ENCODE peak calls at places on chromosomes 6 and 20, in eight cellular contexts. U is B cell; Y is progenitor cell of endocrine pancreas; K is occipital lobe; M is stimulated activated CD4-positive, alpha-beta T cell treated with anti-CD3 and anti-CD28 coated beads, Interleukin-1b, Interleukin-23, amount 100 ng/mL, for 4 hours; G is NCI-H774; R is COR-L47; J is AG20443. V is an unnamed sample.

GRCh38 chr20:45037635-45038034 is 63.3 kb downstream of the KCNS1 start:
- DNase-seq in U (no peak), Y (no peak), K (no peak), M (no peak), G (no peak), R (no peak), J (no peak), V (no peak)

GRCh38 chr20:51036827-51037229 is 13.9 kb upstream of the KCNG1 start:
- DNase-seq in U (no peak), Y (no peak), K (no peak), M (no peak), G (no peak), R (no peak), J (no peak), V (no peak)

GRCh38 chr6:158060447-158061360 is 79.0 kb downstream of the SYNJ2 start:
- DNase-seq in U (no peak), Y (no peak), K (peak), M (no peak), G (peak), R (peak), J (peak), V (peak)

GRCh38 chr6:106976270-106976669 is 1.7 kb upstream of the CD24 start:
- DNase-seq in U (no peak), Y (no peak), K (no peak), M (no peak), G (no peak), R (no peak), J (no peak), V (no peak)

GRCh38 chr6:33428219-33428890 is 8.5 kb downstream of the SYNGAP1 start:
- DNase-seq in U (peak), Y (no peak), K (no peak), M (no peak), G (no peak), R (peak), J (peak), V (no peak)

GRCh38 chr6:17585766-17586502 is 14.2 kb upstream of the FAM8A1 start:
- DNase-seq in U (no peak), Y (no peak), K (no peak), M (no peak), G (no peak), R (peak), J (no peak), V (no peak)

GRCh38 chr20:47801079-47801478 is 15.8 kb upstream of the SULF2 start:
- DNase-seq in U (no peak), Y (no peak), K (no peak), M (no peak), G (no peak), R (no peak), J (no peak), V (no peak)

GRCh38 chr6:112956696-112957525 is 609.8 kb downstream of the RFPL4B start:
- DNase-seq in U (no peak), Y (no peak), K (peak), M (no peak), G (no peak), R (no peak), J (peak), V (no peak)

GRCh38 chr6:136656121-136656520 is 105.9 kb upstream of the MAP7 start:
- DNase-seq in U (no peak), Y (no peak), K (no peak), M (no peak), G (no peak), R (no peak), J (no peak), V (no peak)

GRCh38 chr6:170124836-170125235 is 166.0 kb downstream of the DLL1 start:
- DNase-seq in U (no peak), Y (no peak), K (no peak), M (no peak), G (no peak), R (no peak), J (no peak), V (no peak)

GRCh38 chr20:37651932-37652331 is 41.9 kb upstream of the CTNNBL1 start:
- DNase-seq in U (peak), Y (no peak), K (no peak), M (no peak), G (no peak), R (peak), J (no peak), V (peak)

GRCh38 chr6:41652876-41653641 is 14.8 kb downstream of the MDFI start:
- DNase-seq in U (no peak), Y (no peak), K (no peak), M (no peak), G (peak), R (no peak), J (no peak), V (no peak)

GRCh38 chr20:32567384-32568178 is 17.6 kb downstream of the NOL4L start:
- DNase-seq in U (no peak), Y (no peak), K (no peak), M (no peak), G (no peak), R (no peak), J (no peak), V (no peak)

GRCh38 chr6:436308-437041 is 44.9 kb downstream of the IRF4 start:
- DNase-seq in U (no peak), Y (no peak), K (no peak), M (no peak), G (no peak), R (no peak), J (peak), V (no peak)

GRCh38 chr20:22795897-22796296 is 211.5 kb upstream of the FOXA2 start:
- DNase-seq in U (no peak), Y (no peak), K (no peak), M (no peak), G (no peak), R (no peak), J (peak), V (peak)

GRCh38 chr20:47799116-47799715 is 13.9 kb upstream of the SULF2 start:
- DNase-seq in U (no peak), Y (no peak), K (no peak), M (no peak), G (no peak), R (no peak), J (no peak), V (no peak)

GRCh38 chr6:104855507-104855906 is 4.2 kb downstream of the HACE1 start:
- DNase-seq in U (no peak), Y (no peak), K (no peak), M (no peak), G (no peak), R (no peak), J (peak), V (peak)

GRCh38 chr20:53755733-53756523 is 162.3 kb upstream of the ZNF217 start:
- DNase-seq in U (no peak), Y (no peak), K (no peak), M (no peak), G (no peak), R (no peak), J (no peak), V (no peak)

GRCh38 chr20:31857861-31858835 is 12.2 kb downstream of the DUSP15 start:
- DNase-seq in U (peak), Y (no peak), K (no peak), M (no peak), G (no peak), R (no peak), J (no peak), V (no peak)

GRCh38 chr6:91042656-91043055 is 455.8 kb upstream of the MAP3K7 start:
- DNase-seq in U (no peak), Y (no peak), K (no peak), M (no peak), G (no peak), R (no peak), J (no peak), V (no peak)

GRCh38 chr6:46509981-46510510 is 18.8 kb upstream of the RCAN2 start:
- DNase-seq in U (no peak), Y (no peak), K (no peak), M (no peak), G (no peak), R (no peak), J (no peak), V (no peak)

GRCh38 chr20:47143658-47144057 is 212.8 kb downstream of the ZMYND8 start:
- DNase-seq in U (no peak), Y (no peak), K (no peak), M (no peak), G (no peak), R (no peak), J (no peak), V (no peak)

GRCh38 chr20:44196278-44196677 is 9.3 kb upstream of the JPH2 start:
- DNase-seq in U (no peak), Y (no peak), K (no peak), M (no peak), G (no peak), R (no peak), J (no peak), V (no peak)

GRCh38 chr6:81929828-81930227 is 177.3 kb upstream of the TENT5A start:
- DNase-seq in U (no peak), Y (no peak), K (no peak), M (no peak), G (no peak), R (no peak), J (peak), V (no peak)

GRCh38 chr6:124011180-124011579 is 207.5 kb downstream of the NKAIN2 start:
- DNase-seq in U (no peak), Y (no peak), K (no peak), M (no peak), G (no peak), R (no peak), J (no peak), V (no peak)

GRCh38 chr6:41273699-41274098 is 12.8 kb downstream of the TREM1 start:
- DNase-seq in U (no peak), Y (no peak), K (no peak), M (no peak), G (no peak), R (no peak), J (no peak), V (no peak)

GRCh38 chr6:82555801-82556200 is 192.2 kb downstream of the TPBG start:
- DNase-seq in U (no peak), Y (no peak), K (no peak), M (no peak), G (no peak), R (no peak), J (no peak), V (peak)

GRCh38 chr6:140979642-140980091 is 1153.1 kb upstream of the GJE1 start:
- DNase-seq in U (no peak), Y (no peak), K (no peak), M (no peak), G (no peak), R (no peak), J (peak), V (no peak)

V was measured in HTR-8/SVneo.